ENCODE peak calls at places on chromosomes 3 and 15, in eight cellular contexts. J is IMR-90, T is HCT116, Y is astrocyte, B is DND-41, H is NT2/D1, A is adipocyte, D is H9. P is an unnamed sample.

GRCh38 chr3:105118905-105119304 is 247.8 kb upstream of the ALCAM start:
- DNase-seq in A (peak; percentile 60), T (no peak), B (no peak), H (no peak), J (peak; percentile 43), Y (peak; percentile 8), D (no peak), P (no peak)

GRCh38 chr3:53823026-53823955 is 22.9 kb downstream of the CHDH start:
- DNase-seq in H (no peak), Y (no peak), J (no peak), D (peak; percentile 76), A (no peak), B (no peak), T (no peak), P (no peak)

GRCh38 chr3:8576841-8577553 is 67.6 kb downstream of the SSUH2 start:
- DNase-seq in J (peak; percentile 95), H (no peak), Y (peak; percentile 59), A (peak; percentile 74), D (no peak), T (no peak), B (no peak), P (no peak)

GRCh38 chr3:63519426-63519825 is 133.0 kb upstream of the SNTN start:
- DNase-seq in D (no peak), A (no peak), Y (peak; percentile 51), H (no peak), B (no peak), T (no peak), J (peak; percentile 5), P (no peak)

GRCh38 chr3:71258526-71258925 is 325.0 kb downstream of the FOXP1 start:
- DNase-seq in D (no peak), A (peak; percentile 33), Y (no peak), B (no peak), T (no peak), J (no peak), H (no peak), P (no peak)

GRCh38 chr3:98726084-98726483 is 37.1 kb upstream of the ST3GAL6 start:
- DNase-seq in T (no peak), A (peak; percentile 7), Y (peak; percentile 78), H (no peak), J (peak; percentile 68), B (no peak), D (no peak), P (no peak)

GRCh38 chr15:94385441-94385840 is 154.1 kb downstream of the MCTP2 start:
- DNase-seq in D (no peak), T (no peak), H (no peak), J (no peak), B (no peak), A (no peak), Y (no peak), P (no peak)

GRCh38 chr15:45648521-45649200 is 13.8 kb downstream of the SQOR start:
- DNase-seq in J (peak; percentile 86), T (peak; percentile 32), B (no peak), H (no peak), D (no peak), Y (peak; percentile 61), A (peak; percentile 44), P (no peak)

GRCh38 chr3:14601692-14602005 is 49.9 kb upstream of the CCDC174 start:
- DNase-seq in Y (no peak), D (no peak), T (no peak), B (no peak), J (no peak), H (no peak), A (no peak), P (no peak)

GRCh38 chr3:70072180-70072579 is 72.6 kb downstream of the SAMMSON start:
- DNase-seq in J (no peak), Y (no peak), A (no peak), D (no peak), T (no peak), H (no peak), B (no peak), P (no peak)

GRCh38 chr3:109819786-109820185 is 482.4 kb upstream of the DPPA4 start:
- DNase-seq in D (no peak), J (no peak), H (no peak), T (no peak), B (no peak), A (no peak), Y (no peak), P (no peak)

GRCh38 chr3:182244222-182244971 is 532.7 kb downstream of the SOX2 start:
- DNase-seq in H (no peak), D (no peak), T (no peak), Y (no peak), J (no peak), A (no peak), B (no peak), P (peak; percentile 25)

GRCh38 chr3:62184559-62184958 is 188.8 kb downstream of the FEZF2 start:
- DNase-seq in D (no peak), B (peak; percentile 29), T (no peak), A (peak; percentile 22), H (no peak), J (no peak), Y (no peak), P (no peak)

GRCh38 chr3:106687905-106688304 is 689.3 kb upstream of the CCDC54 start:
- DNase-seq in A (no peak), T (no peak), D (no peak), H (no peak), J (no peak), B (no peak), Y (no peak), P (no peak)

DNA sequence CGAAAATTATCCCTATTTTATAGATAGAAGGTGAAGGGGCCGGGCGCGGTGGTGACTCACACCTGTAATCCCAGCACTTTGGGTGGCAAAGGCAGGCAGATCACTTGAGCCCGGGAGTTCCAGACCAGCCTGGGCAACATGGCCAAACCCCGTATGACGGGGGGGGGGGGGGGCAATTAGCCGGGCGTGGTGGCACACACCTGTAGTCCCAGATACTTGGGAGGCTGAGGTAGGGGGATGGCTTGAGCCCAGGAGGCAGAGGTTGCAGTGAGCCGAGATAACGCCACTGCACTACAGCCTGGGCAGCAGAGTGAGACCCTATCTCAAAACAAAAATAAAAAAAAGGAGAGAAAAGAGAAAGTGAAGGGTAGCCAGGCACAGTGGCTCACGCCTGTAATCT is 1.4 kb downstream of the AAGAB start:
- DNase-seq in Y (no peak), A (no peak), J (no peak), T (no peak), D (no peak), B (no peak), H (no peak), P (peak; percentile 28)
- H3K9ac ChIP-seq in Y (peak overlapping the region; percentile 99), A (peak overlapping the region; percentile 90), J (no peak overlapping the region), T (peak overlapping the region; percentile 87), D (no peak overlapping the region), B (peak overlapping the region; percentile 68), H (no peak overlapping the region), P (no peak overlapping the region)

DNA sequence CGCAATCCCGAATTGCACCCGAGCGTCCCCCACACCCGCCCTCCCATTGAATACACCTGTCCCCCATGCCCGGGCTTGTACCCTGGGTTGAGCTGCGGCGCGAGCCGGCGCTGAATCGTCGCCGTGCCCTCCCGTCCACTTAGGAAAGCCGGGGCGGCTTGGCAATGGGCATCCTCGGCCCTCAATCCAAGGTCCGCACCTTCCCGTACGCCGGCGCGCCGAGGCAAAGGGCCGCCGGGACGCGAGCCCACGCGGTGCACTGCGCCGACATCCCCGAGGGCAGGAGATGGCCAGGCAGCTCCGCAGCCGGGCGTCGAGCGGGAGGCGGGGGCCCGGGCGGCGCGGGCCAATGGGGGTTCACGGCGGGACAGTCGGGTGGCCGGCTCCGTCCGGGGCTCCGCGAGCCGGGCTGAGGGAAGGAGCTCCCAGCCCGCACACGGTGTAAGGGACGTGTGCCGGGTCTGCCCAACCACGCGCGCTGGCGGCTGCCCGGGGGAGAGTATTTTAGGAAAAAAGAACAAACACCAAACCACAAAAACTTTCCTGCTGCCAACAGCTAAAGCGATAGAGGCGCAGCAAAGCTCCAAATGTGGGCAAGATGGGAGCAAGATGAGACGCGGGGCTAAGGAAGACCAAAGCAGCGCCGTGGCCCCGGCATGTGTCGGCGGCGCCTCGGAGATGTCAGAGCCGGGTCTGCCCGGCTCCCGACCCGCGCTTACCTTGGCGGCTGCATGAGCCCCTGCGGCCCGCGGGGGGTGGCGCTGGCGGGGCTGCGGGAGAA is 621 bp downstream of the RGMA start:
- DNase-seq in D (peak; percentile 61), J (no peak), Y (peak; percentile 6), B (peak; percentile 54), A (peak; percentile 52), T (no peak), H (no peak), P (no peak)
- H3K9ac ChIP-seq in D (no peak overlapping the region), J (no peak overlapping the region), Y (no peak overlapping the region), B (peak overlapping the region; percentile 79), A (no peak overlapping the region), T (no peak overlapping the region), H (peak overlapping the region; percentile 74), P (no peak overlapping the region)

DNA sequence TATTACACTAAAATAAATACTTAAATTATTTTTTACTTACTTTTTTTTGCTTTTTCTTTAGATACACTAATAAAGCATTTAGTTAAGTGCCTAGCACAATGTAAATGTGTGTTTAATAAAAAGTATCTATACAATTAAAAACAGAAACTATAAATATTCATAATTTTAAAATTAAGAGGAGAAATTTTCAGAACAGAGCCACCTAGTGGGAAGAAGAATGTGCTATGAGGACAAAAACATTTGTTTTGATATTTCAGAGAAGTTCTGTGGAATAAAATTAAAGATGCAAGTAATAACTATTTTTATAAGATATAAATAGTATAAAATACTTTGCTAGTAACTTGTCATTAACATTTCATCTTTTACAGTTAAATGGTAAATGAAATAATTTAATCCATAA is 33.6 kb upstream of the PLSCR5 start:
- DNase-seq in D (no peak), A (peak; percentile 47), H (no peak), Y (no peak), B (no peak), T (no peak), J (no peak), P (no peak)
- H3K9ac ChIP-seq in D (no peak overlapping the region), A (no peak overlapping the region), H (no peak overlapping the region), Y (no peak overlapping the region), B (no peak overlapping the region), T (no peak overlapping the region), J (no peak overlapping the region), P (no peak overlapping the region)

DNA sequence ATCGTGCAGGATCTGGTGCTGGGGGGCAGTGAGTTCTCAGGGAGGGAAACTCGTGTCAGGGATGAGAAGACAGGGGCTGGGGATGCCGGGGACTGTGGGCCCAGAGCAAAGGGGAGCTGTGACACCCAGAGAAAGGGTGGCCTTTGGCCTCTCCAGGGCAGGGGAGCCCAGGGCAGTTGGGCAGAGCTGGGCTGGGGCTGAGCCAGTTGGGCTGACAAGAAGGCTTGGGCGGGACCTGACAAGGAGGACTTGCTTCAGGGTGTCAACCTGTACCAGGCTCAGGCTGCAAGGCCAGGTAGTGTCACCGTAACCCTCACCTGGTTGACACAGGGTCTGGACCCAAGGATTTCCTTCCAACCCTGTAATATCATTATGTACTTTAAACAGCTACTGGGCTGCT is 13.2 kb upstream of the ANPEP start:
- DNase-seq in B (no peak), Y (no peak), A (no peak), T (no peak), J (no peak), D (no peak), H (no peak), P (peak; percentile 49)
- H3K9ac ChIP-seq in B (no peak overlapping the region), Y (peak overlapping the region; percentile 16), A (peak overlapping the region; percentile 80), T (no peak overlapping the region), J (no peak overlapping the region), D (no peak overlapping the region), H (no peak overlapping the region), P (peak overlapping the region; percentile 1)

GRCh38 chr15:80777137-80777536 is 2.0 kb upstream of the CEMIP start:
- DNase-seq in B (no peak), J (peak; percentile 68), A (peak; percentile 97), D (no peak), H (no peak), Y (peak; percentile 76), T (no peak), P (peak; percentile 71)
- H3K9ac ChIP-seq in B (no peak overlapping the region), J (peak overlapping the region; percentile 7), A (peak overlapping the region; percentile 85), D (no peak overlapping the region), H (no peak overlapping the region), Y (no peak overlapping the region), T (no peak overlapping the region), P (no peak overlapping the region)

GRCh38 chr15:98865397-98866339 is 141.9 kb downstream of the PGPEP1L start:
- DNase-seq in J (peak; percentile 68), T (peak; percentile 38), Y (peak; percentile 67), D (peak; percentile 63), H (no peak), B (peak; percentile 86), A (peak; percentile 87), P (peak; percentile 80)
- H3K9ac ChIP-seq in J (peak overlapping the region; percentile 88), T (peak overlapping the region; percentile 65), Y (peak overlapping the region; percentile 86), D (no peak overlapping the region), H (no peak overlapping the region), B (peak overlapping the region; percentile 63), A (peak overlapping the region; percentile 88), P (peak overlapping the region; percentile 48)